ENCODE peak calls at places on chromosomes 6 and 20, in nine cellular contexts. One of them, this sample, is unnamed. For H3K9me3, the result is how much of the 10 kb centered on the place peaks cover.

GRCh38 chr6:110341671-110342304 is 16.4 kb downstream of the METTL24 start:
- DNase-seq in A673: no peak
- DNase-seq in fibroblast of lung: peak
- DNase-seq in K562: peak
- DNase-seq in neural progenitor cell: peak
- DNase-seq in PC-3: peak
- DNase-seq in HCT116: peak
- DNase-seq in mammary epithelial cell: no peak
- DNase-seq in GM23248: peak
- DNase-seq in this sample: no peak

GRCh38 chr20:38763616-38764015 is 15.4 kb downstream of the ACTR5 start:
- DNase-seq in PC-3: no peak
- DNase-seq in A673: no peak
- DNase-seq in K562: no peak
- DNase-seq in mammary epithelial cell: no peak
- DNase-seq in neural progenitor cell: no peak
- DNase-seq in GM23248: no peak
- DNase-seq in fibroblast of lung: no peak
- DNase-seq in HCT116: no peak
- DNase-seq in this sample: no peak

GRCh38 chr6:38968702-38969149 is 79.9 kb upstream of the GLP1R start:
- DNase-seq in GM23248: no peak
- DNase-seq in mammary epithelial cell: no peak
- DNase-seq in HCT116: no peak
- DNase-seq in fibroblast of lung: no peak
- DNase-seq in K562: no peak
- DNase-seq in neural progenitor cell: no peak
- DNase-seq in A673: no peak
- DNase-seq in PC-3: no peak
- DNase-seq in this sample: no peak

GRCh38 chr20:13953227-13953626 is 37.2 kb downstream of the SEL1L2 start:
- DNase-seq in K562: no peak
- DNase-seq in HCT116: no peak
- DNase-seq in PC-3: no peak
- DNase-seq in fibroblast of lung: no peak
- DNase-seq in neural progenitor cell: peak
- DNase-seq in A673: peak
- DNase-seq in mammary epithelial cell: no peak
- DNase-seq in GM23248: no peak
- DNase-seq in this sample: no peak

GRCh38 chr6:40308533-40309306 is 278.4 kb downstream of the LRFN2 start:
- DNase-seq in K562: peak
- DNase-seq in mammary epithelial cell: peak
- DNase-seq in neural progenitor cell: peak
- DNase-seq in GM23248: peak
- DNase-seq in fibroblast of lung: peak
- DNase-seq in PC-3: peak
- DNase-seq in A673: peak
- DNase-seq in HCT116: peak
- DNase-seq in this sample: no peak

GRCh38 chr6:114061116-114061515 is 90.2 kb upstream of the HDAC2 start:
- DNase-seq in PC-3: no peak
- DNase-seq in fibroblast of lung: no peak
- DNase-seq in mammary epithelial cell: no peak
- DNase-seq in A673: no peak
- DNase-seq in GM23248: no peak
- DNase-seq in neural progenitor cell: no peak
- DNase-seq in K562: no peak
- DNase-seq in HCT116: no peak
- DNase-seq in this sample: no peak

GRCh38 chr6:19898141-19898740 is 61.1 kb downstream of the ID4 start:
- DNase-seq in A673: no peak
- DNase-seq in HCT116: no peak
- DNase-seq in K562: no peak
- DNase-seq in PC-3: no peak
- DNase-seq in fibroblast of lung: no peak
- DNase-seq in GM23248: no peak
- DNase-seq in mammary epithelial cell: no peak
- DNase-seq in neural progenitor cell: no peak
- DNase-seq in this sample: no peak

GRCh38 chr20:38723982-38724602 is at the start of gene SLC32A1:
- DNase-seq in mammary epithelial cell: no peak
- DNase-seq in neural progenitor cell: peak
- DNase-seq in fibroblast of lung: no peak
- DNase-seq in PC-3: no peak
- DNase-seq in HCT116: no peak
- DNase-seq in K562: no peak
- DNase-seq in A673: no peak
- DNase-seq in GM23248: no peak
- DNase-seq in this sample: no peak

GRCh38 chr6:25582101-25582500 is 69.9 kb upstream of the SCGN start:
- DNase-seq in A673: no peak
- DNase-seq in GM23248: no peak
- DNase-seq in K562: no peak
- DNase-seq in fibroblast of lung: no peak
- DNase-seq in PC-3: peak
- DNase-seq in HCT116: no peak
- DNase-seq in neural progenitor cell: no peak
- DNase-seq in mammary epithelial cell: no peak
- DNase-seq in this sample: no peak

GRCh38 chr20:61173966-61174725 is 77.9 kb upstream of the CDH4 start:
- DNase-seq in PC-3: no peak
- DNase-seq in mammary epithelial cell: peak
- DNase-seq in A673: no peak
- DNase-seq in GM23248: peak
- DNase-seq in K562: no peak
- DNase-seq in HCT116: no peak
- DNase-seq in fibroblast of lung: no peak
- DNase-seq in neural progenitor cell: no peak
- DNase-seq in this sample: peak

GRCh38 chr20:57938158-57939108 is 228.6 kb upstream of the PMEPA1 start:
- DNase-seq in HCT116: no peak
- DNase-seq in GM23248: peak
- DNase-seq in neural progenitor cell: no peak
- DNase-seq in K562: no peak
- DNase-seq in PC-3: no peak
- DNase-seq in A673: no peak
- DNase-seq in mammary epithelial cell: no peak
- DNase-seq in fibroblast of lung: no peak
- DNase-seq in this sample: no peak

GRCh38 chr6:5302995-5303622 is 41.8 kb downstream of the FARS2 start:
- DNase-seq in mammary epithelial cell: peak
- DNase-seq in PC-3: peak
- DNase-seq in HCT116: peak
- DNase-seq in GM23248: peak
- DNase-seq in neural progenitor cell: peak
- DNase-seq in K562: peak
- DNase-seq in fibroblast of lung: no peak
- DNase-seq in A673: no peak
- DNase-seq in this sample: peak

GRCh38 chr6:4153514-4153985 is 18.2 kb upstream of the ECI2 start:
- DNase-seq in GM23248: no peak
- DNase-seq in fibroblast of lung: no peak
- DNase-seq in mammary epithelial cell: no peak
- DNase-seq in neural progenitor cell: no peak
- DNase-seq in K562: no peak
- DNase-seq in PC-3: no peak
- DNase-seq in HCT116: no peak
- DNase-seq in A673: no peak
- DNase-seq in this sample: no peak

GRCh38 chr6:167742719-167743303 is 83.9 kb upstream of the AFDN start:
- DNase-seq in mammary epithelial cell: no peak
- DNase-seq in fibroblast of lung: no peak
- DNase-seq in HCT116: peak
- DNase-seq in neural progenitor cell: peak
- DNase-seq in GM23248: no peak
- DNase-seq in A673: no peak
- DNase-seq in K562: no peak
- DNase-seq in PC-3: peak
- DNase-seq in this sample: no peak

GRCh38 chr20:33670715-33671499 is 3.3 kb downstream of the NECAB3 start:
- DNase-seq in GM23248: no peak
- DNase-seq in neural progenitor cell: no peak
- DNase-seq in A673: no peak
- DNase-seq in fibroblast of lung: no peak
- DNase-seq in K562: no peak
- DNase-seq in HCT116: no peak
- DNase-seq in PC-3: no peak
- DNase-seq in mammary epithelial cell: no peak
- DNase-seq in this sample: no peak

GRCh38 chr6:20866940-20867630 is 332.8 kb downstream of the CDKAL1 start:
- DNase-seq in GM23248: no peak
- DNase-seq in mammary epithelial cell: no peak
- DNase-seq in PC-3: peak
- DNase-seq in HCT116: no peak
- DNase-seq in K562: no peak
- DNase-seq in A673: no peak
- DNase-seq in neural progenitor cell: peak
- DNase-seq in fibroblast of lung: peak
- DNase-seq in this sample: no peak

GRCh38 chr6:148700713-148701392 is 46.0 kb upstream of the UST start:
- DNase-seq in mammary epithelial cell: peak
- DNase-seq in K562: no peak
- DNase-seq in PC-3: peak
- DNase-seq in A673: no peak
- DNase-seq in neural progenitor cell: peak
- DNase-seq in GM23248: peak
- DNase-seq in fibroblast of lung: peak
- DNase-seq in HCT116: no peak
- DNase-seq in this sample: no peak

GRCh38 chr6:135183532-135184440 is 2.7 kb downstream of the MYB start:
- DNase-seq in fibroblast of lung: peak
- DNase-seq in GM23248: peak
- DNase-seq in K562: peak
- DNase-seq in HCT116: peak
- DNase-seq in PC-3: peak
- DNase-seq in A673: peak
- DNase-seq in mammary epithelial cell: peak
- DNase-seq in neural progenitor cell: peak
- DNase-seq in this sample: peak

GRCh38 chr6:142544199-142544838 is 242.5 kb downstream of the ADGRG6 start:
- DNase-seq in fibroblast of lung: no peak
- DNase-seq in A673: no peak
- DNase-seq in GM23248: no peak
- DNase-seq in neural progenitor cell: no peak
- DNase-seq in PC-3: no peak
- DNase-seq in mammary epithelial cell: no peak
- DNase-seq in K562: no peak
- DNase-seq in HCT116: no peak
- DNase-seq in this sample: no peak

DNA sequence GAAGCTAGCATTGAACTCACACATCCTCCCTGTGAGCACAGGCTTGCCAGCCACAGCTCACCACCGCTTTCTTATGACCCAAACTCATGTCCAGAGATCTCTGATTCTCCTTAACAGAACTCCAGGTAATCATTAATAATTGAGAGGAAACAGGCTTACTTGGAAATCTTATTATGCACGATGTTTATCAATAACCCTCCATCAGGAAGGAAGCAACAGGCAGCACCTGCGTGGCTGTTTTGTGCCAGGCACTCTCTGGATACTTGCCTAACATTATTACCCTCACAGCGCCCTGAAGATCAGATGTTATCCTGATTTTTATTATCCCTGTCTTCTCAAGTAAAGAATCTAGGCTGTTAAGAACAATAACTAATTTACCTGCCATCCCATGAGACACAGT is 306.6 kb downstream of the PRKN start:
- DNase-seq in PC-3: no peak
- DNase-seq in neural progenitor cell: no peak
- DNase-seq in K562: no peak
- DNase-seq in HCT116: no peak
- DNase-seq in mammary epithelial cell: no peak
- DNase-seq in fibroblast of lung: no peak
- DNase-seq in GM23248: no peak
- DNase-seq in A673: no peak
- DNase-seq in this sample: no peak
- H3K4me3 ChIP-seq in PC-3: no peak
- H3K4me3 ChIP-seq in neural progenitor cell: no peak
- H3K4me3 ChIP-seq in K562: no peak
- H3K4me3 ChIP-seq in HCT116: no peak
- H3K4me3 ChIP-seq in mammary epithelial cell: no peak
- H3K4me3 ChIP-seq in fibroblast of lung: no peak
- H3K4me3 ChIP-seq in GM23248: no peak
- H3K4me3 ChIP-seq in A673: no peak
- H3K4me3 ChIP-seq in this sample: no peak

GRCh38 chr20:15419856-15420255 is 1082.4 kb upstream of the FLRT3 start:
- DNase-seq in GM23248: no peak
- DNase-seq in PC-3: no peak
- DNase-seq in fibroblast of lung: no peak
- DNase-seq in K562: no peak
- DNase-seq in HCT116: no peak
- DNase-seq in A673: no peak
- DNase-seq in neural progenitor cell: no peak
- DNase-seq in mammary epithelial cell: no peak
- DNase-seq in this sample: no peak
- TF ChIP-seq EZH2 in GM23248: no peak
- TF ChIP-seq EZH2 in PC-3: no peak
- TF ChIP-seq EZH2 in fibroblast of lung: no peak
- TF ChIP-seq EZH2 in K562: no peak
- TF ChIP-seq EZH2 in HCT116: no peak
- TF ChIP-seq EZH2 in A673: no peak
- TF ChIP-seq EZH2 in neural progenitor cell: no peak
- TF ChIP-seq EZH2 in mammary epithelial cell: no peak
- TF ChIP-seq EZH2 in this sample: no peak

DNA sequence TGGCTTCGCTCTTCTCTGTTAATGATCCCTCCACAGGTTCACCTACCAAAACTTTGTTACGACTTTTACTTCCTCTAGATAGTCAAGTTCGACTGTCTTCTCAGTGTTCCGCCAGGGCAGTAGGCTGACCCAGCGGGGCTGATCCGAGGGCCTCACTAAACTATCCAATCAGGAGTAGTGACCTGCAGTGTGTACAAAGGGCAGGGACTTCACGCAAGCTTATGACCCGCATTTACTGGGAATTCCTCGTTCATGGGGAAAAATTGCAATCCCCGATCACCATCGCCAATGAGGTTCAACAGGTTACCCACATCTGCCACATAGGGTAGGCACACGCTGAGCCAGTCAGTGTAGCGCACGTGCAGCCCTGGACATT is 771.4 kb upstream of the DEFB115 start:
- DNase-seq in A673: no peak
- DNase-seq in fibroblast of lung: no peak
- DNase-seq in GM23248: no peak
- DNase-seq in mammary epithelial cell: no peak
- DNase-seq in neural progenitor cell: no peak
- DNase-seq in HCT116: no peak
- DNase-seq in PC-3: no peak
- DNase-seq in K562: no peak
- DNase-seq in this sample: no peak
- H3K9me3 ChIP-seq in A673: under half
- H3K9me3 ChIP-seq in fibroblast of lung: under half
- H3K9me3 ChIP-seq in GM23248: under half
- H3K9me3 ChIP-seq in mammary epithelial cell: under half
- H3K9me3 ChIP-seq in neural progenitor cell: under half
- H3K9me3 ChIP-seq in HCT116: under half
- H3K9me3 ChIP-seq in PC-3: under half
- H3K9me3 ChIP-seq in K562: under half
- H3K9me3 ChIP-seq in this sample: under half

DNA sequence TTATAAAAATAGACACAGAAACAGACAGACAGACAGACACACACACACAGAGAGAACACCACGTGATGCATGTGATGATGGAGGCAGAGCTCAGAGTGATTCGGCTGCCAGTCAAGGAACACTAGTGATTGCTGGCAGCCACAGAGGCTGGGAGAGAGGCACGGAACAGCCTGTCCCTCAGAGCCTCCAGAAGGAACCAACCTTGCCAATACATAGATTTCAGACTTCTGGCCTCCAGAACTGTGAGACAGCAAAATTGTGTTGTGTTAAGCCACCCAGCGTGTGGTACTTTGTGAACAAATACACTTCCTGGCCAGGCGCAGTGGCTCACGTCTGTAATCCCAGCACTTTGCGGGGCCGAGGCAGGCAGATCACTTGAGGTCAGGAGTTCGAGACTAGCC is 9.5 kb upstream of the PARD6B start:
- DNase-seq in fibroblast of lung: no peak
- DNase-seq in mammary epithelial cell: no peak
- DNase-seq in GM23248: peak
- DNase-seq in K562: no peak
- DNase-seq in PC-3: no peak
- DNase-seq in A673: no peak
- DNase-seq in HCT116: no peak
- DNase-seq in neural progenitor cell: no peak
- DNase-seq in this sample: no peak
- H3K4me3 ChIP-seq in fibroblast of lung: no peak
- H3K4me3 ChIP-seq in mammary epithelial cell: no peak
- H3K4me3 ChIP-seq in GM23248: no peak
- H3K4me3 ChIP-seq in K562: no peak
- H3K4me3 ChIP-seq in PC-3: no peak
- H3K4me3 ChIP-seq in A673: no peak
- H3K4me3 ChIP-seq in HCT116: no peak
- H3K4me3 ChIP-seq in neural progenitor cell: no peak
- H3K4me3 ChIP-seq in this sample: no peak